ENCODE peak calls at places on chromosomes 6 and 20, in four cellular contexts. Z is IMR-90, U is tibial artery, E is cardiac muscle cell. C is an unnamed sample. For H3K27me3, the result is how much of the 10 kb centered on the place peaks cover.

GRCh38 chr6:142452993-142453392 is 151.2 kb downstream of the ADGRG6 start:
- DNase-seq in E (no peak), Z (no peak), U (no peak), C (no peak)

GRCh38 chr20:37226889-37227288 is 34.7 kb downstream of the GHRH start:
- DNase-seq in U (peak), Z (peak), E (no peak), C (no peak)

GRCh38 chr6:28683945-28684538 is 158.4 kb downstream of the GPX5 start:
- DNase-seq in Z (peak), E (peak), U (no peak), C (no peak)

GRCh38 chr6:1418471-1419191 is 29.3 kb downstream of the FOXF2 start:
- DNase-seq in Z (peak), E (no peak), U (no peak), C (no peak)

GRCh38 chr6:79188885-79189505 is 45.5 kb downstream of the HMGN3 start:
- DNase-seq in E (no peak), Z (no peak), U (no peak), C (no peak)

GRCh38 chr6:107658920-107659879 is 164.9 kb downstream of the SCML4 start:
- DNase-seq in Z (peak), U (no peak), E (no peak), C (no peak)

GRCh38 chr6:18343741-18344140 is 43.4 kb upstream of the RNF144B start:
- DNase-seq in Z (peak), E (no peak), U (no peak), C (no peak)

GRCh38 chr6:169020821-169021220 is 232.8 kb downstream of the THBS2 start:
- DNase-seq in U (no peak), Z (no peak), E (no peak), C (no peak)

GRCh38 chr6:161618816-161619454 is 345.1 kb upstream of the AGPAT4 start:
- DNase-seq in E (peak), Z (no peak), U (no peak), C (no peak)

GRCh38 chr6:10297825-10298224 is 117.0 kb downstream of the TFAP2A start:
- DNase-seq in E (no peak), Z (peak), U (no peak), C (no peak)

GRCh38 chr20:18679020-18679419 is 91.2 kb downstream of the DTD1 start:
- DNase-seq in U (no peak), Z (peak), E (no peak), C (peak)

GRCh38 chr20:62995481-62995880 is 11.3 kb downstream of the BHLHE23 start:
- DNase-seq in Z (no peak), U (no peak), E (no peak), C (no peak)
- H3K27me3 ChIP-seq in Z (half or more), U (under half), E (half or more), C (under half)

DNA sequence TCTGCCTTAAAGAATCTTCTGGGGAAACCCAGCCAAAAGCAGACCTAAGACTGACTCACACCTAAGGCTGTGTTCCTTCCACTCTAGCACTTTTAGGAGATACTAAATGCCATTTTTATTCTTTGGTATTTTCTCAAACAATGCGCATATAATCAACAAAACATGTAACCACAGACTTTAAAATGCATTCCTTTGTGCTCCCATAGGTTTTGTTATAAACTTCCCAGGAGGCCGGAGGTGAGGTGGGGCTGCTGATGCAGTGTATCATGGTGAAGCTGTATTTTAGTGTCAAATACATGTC is 155.2 kb downstream of the BTBD3 start:
- DNase-seq in E (no peak), U (no peak), Z (peak), C (no peak)
- H3K27me3 ChIP-seq in E (under half), U (under half), Z (under half), C (under half)

GRCh38 chr20:31859266-31859997 is 10.9 kb downstream of the DUSP15 start:
- DNase-seq in U (no peak), Z (no peak), E (no peak), C (no peak)

GRCh38 chr20:31856516-31856915 is 11.1 kb upstream of the FOXS1 start:
- DNase-seq in U (peak), Z (no peak), E (no peak), C (no peak)

GRCh38 chr20:31860431-31861345 is 9.6 kb downstream of the DUSP15 start:
- DNase-seq in E (peak), Z (no peak), U (no peak), C (no peak)

GRCh38 chr20:31859998-31860380 is 10.3 kb downstream of the DUSP15 start:
- DNase-seq in E (no peak), U (no peak), Z (no peak), C (no peak)

GRCh38 chr20:31857861-31858835 is 12.2 kb downstream of the DUSP15 start:
- DNase-seq in E (no peak), U (peak), Z (no peak), C (no peak)
- H3K27me3 ChIP-seq in E (under half), U (under half), Z (half or more), C (under half)

GRCh38 chr6:24933266-24933665 is 2.5 kb downstream of the RIPOR2 start:
- DNase-seq in Z (no peak), U (no peak), E (no peak), C (no peak)

GRCh38 chr6:24936641-24937317 is 1.0 kb upstream of the RIPOR2 start:
- DNase-seq in E (no peak), Z (peak), U (no peak), C (no peak)

GRCh38 chr6:24935753-24936152 is at the start of gene RIPOR2:
- DNase-seq in Z (no peak), E (peak), U (no peak), C (no peak)

GRCh38 chr6:24933868-24934401 is 1.8 kb downstream of the RIPOR2 start:
- DNase-seq in Z (no peak), E (peak), U (no peak), C (no peak)

DNA sequence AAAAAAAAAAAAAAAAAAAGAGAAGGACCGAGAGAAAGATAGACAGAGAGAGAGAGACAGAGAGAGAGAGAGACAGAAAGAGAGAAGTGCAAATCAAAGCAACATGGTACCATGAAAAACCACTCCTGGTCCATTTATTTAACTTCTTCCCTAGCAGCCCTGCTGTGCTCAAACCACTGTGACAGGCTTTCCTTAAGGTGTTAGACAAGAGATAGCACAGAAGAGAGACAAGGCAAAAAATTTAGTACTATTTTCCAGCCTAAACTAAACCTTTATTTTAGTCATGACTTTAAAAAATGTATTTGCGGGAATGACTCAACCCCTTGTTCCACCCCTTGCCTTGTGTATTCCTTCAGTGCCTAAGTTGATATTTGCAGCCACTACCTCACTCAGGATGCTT is 437 bp downstream of the RIPOR2 start:
- DNase-seq in Z (peak), E (no peak), U (no peak), C (no peak)
- H3K27me3 ChIP-seq in Z (under half), E (under half), U (under half), C (under half)

DNA sequence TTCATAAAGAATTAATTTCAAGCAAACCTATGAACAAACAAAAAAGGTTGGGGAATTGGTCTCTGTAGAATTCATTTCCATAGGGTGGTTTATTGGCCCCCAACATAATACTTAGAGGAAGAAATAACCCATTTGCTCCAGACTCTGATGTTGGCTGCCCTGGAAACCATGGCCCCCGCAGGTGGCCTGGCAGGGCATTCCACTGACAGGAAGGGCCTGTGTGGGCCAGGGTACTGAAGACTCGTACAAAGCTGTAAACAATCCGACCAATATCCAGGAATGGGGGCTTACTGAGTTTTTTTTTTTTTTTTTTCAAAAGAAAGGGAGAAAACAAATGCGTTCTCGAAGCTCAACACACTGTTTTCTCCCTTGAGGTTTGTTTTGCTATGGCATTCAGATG is 59.5 kb downstream of the CLIC5 start:
- DNase-seq in U (no peak), E (no peak), Z (no peak), C (no peak)
- H3K27me3 ChIP-seq in U (under half), E (under half), Z (under half), C (under half)

DNA sequence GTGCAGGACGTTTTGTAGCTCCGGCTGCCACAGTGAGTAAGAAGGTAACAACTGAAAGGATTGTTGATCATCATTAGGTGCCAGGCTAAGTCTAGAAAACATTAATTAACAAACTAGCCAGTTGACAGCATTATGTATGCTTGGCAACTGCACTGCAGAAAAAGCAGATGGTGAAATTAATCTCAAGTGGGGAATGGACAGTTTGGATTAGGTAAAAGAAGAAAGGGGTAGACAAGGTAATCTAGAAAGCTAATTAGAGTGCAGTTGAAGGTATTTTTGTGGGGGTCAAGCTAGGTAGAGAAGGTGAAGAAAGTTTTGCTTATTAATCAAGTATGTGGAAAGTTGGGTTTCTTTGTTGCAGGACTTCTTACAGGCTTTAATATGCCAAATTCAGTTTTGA is 69.7 kb upstream of the HINT3 start:
- DNase-seq in E (no peak), U (no peak), Z (no peak), C (no peak)
- H3K27me3 ChIP-seq in E (under half), U (under half), Z (under half), C (under half)

DNA sequence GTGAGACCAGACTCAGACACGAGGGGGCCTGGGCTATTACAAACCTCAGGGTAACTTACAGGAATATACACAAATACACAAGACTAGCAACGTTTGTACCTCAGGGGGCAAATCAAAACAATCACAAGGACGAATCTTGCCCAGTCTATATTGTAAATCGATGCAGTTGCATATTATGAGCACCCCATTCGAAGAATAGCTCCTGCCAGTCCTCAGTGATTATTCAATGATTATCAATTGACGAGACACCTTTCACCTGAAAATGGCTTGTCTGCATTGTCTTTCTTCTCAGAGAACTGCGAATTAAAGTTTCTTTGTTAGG is 24.6 kb upstream of the MAP3K7 start:
- DNase-seq in Z (no peak), U (no peak), E (no peak), C (no peak)
- H3K27me3 ChIP-seq in Z (under half), U (under half), E (under half), C (under half)

DNA sequence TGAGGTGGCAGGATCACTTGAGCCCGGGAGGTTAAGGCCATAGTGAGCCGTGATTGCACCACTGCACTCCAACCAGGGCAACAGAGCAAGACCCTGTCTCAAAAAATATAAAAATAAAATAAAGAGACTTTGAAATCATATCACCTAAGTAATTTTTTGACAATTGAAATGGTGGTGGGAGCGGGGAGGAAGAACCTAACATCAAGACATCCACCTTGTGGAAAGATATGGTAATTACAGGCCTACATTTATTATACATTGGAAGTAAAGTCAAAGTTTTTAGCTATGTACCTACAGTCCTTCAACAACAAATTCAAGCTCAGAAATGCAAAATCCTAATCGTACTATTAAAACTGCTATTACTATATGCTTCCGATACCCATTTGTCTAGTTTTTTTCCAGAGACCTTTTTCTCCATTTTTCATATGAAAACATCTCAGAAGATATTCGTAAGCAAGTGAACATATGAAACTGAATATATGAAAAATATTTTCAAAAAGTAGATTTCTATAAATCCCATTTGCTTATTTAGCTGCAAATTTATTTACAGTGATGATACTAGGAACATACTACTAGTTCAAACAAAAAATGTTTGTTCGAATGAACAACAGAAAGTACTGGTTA is 83.3 kb downstream of the SYCP2 start:
- DNase-seq in E (peak), U (no peak), Z (peak), C (no peak)
- H3K27me3 ChIP-seq in E (under half), U (under half), Z (under half), C (under half)

DNA sequence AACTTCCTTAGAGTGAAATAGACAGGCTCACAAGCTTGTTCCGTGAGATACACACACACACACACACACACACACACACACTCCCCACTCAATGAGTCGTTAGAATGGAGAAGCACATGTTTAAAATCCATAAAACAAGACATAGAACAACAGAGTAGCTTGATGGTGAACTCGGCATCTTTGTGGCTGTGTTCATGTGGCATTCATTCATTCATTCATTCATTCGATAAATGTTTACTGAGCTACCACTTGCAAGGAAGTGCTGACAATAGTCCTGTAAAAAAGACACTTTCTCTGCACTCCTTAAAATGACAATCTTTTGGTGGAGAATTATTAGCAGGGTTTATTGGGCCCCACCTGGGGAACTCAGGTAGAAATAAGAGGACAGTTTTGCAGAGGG is 242.0 kb downstream of the FOXA2 start:
- DNase-seq in E (no peak), U (no peak), Z (no peak), C (no peak)
- H3K27me3 ChIP-seq in E (under half), U (under half), Z (under half), C (under half)